ENCODE peak calls at places on chromosomes 16 and 17, in four cellular contexts. L is astrocyte of the cerebellum, R is upper lobe of left lung, Y is PC-9. H is an unnamed sample.

GRCh38 chr17:32240745-32241144 is 24.9 kb upstream of the RHBDL3 start:
- DNase-seq in L (peak), R (no peak), Y (no peak), H (no peak)

GRCh38 chr16:376817-377418 is 4.9 kb downstream of the PGAP6 start:
- DNase-seq in L (no peak), R (peak), Y (no peak), H (no peak)

GRCh38 chr17:41196068-41196467 is 6.4 kb downstream of the KRTAP9-1 start:
- DNase-seq in L (no peak), R (no peak), Y (no peak), H (peak)

GRCh38 chr17:50892101-50892776 is 26.1 kb upstream of the TOB1 start:
- DNase-seq in L (no peak), R (no peak), Y (peak), H (peak)

GRCh38 chr16:55249361-55249760 is 74.6 kb upstream of the IRX6 start:
- DNase-seq in L (no peak), R (no peak), Y (no peak), H (no peak)

GRCh38 chr17:45009676-45010467 is 41.6 kb downstream of the DCAKD start:
- DNase-seq in L (no peak), R (no peak), Y (no peak), H (no peak)

GRCh38 chr17:48294989-48295892 is 134.8 kb downstream of the SKAP1 start:
- DNase-seq in L (no peak), R (no peak), Y (peak), H (peak)

GRCh38 chr17:83153681-83154310 is 74.4 kb downstream of the METRNL start:
- DNase-seq in L (no peak), R (peak), Y (no peak), H (no peak)

GRCh38 chr17:17737938-17738894 is 57.0 kb downstream of the RAI1 start:
- DNase-seq in L (no peak), R (peak), Y (peak), H (no peak)

GRCh38 chr17:41325611-41326010 is 10.1 kb upstream of the KRTAP17-1 start:
- DNase-seq in L (no peak), R (no peak), Y (no peak), H (no peak)

GRCh38 chr16:4618645-4619418 is 4.1 kb upstream of the UBALD1 start:
- DNase-seq in L (no peak), R (no peak), Y (no peak), H (no peak)

GRCh38 chr17:74085434-74085833 is 118.0 kb upstream of the RPL38 start:
- DNase-seq in L (no peak), R (no peak), Y (no peak), H (no peak)

GRCh38 chr17:50703162-50703561 is 4.6 kb downstream of the ANKRD40 start:
- DNase-seq in L (no peak), R (no peak), Y (no peak), H (no peak)

GRCh38 chr17:41329279-41329925 is 13.9 kb upstream of the KRTAP17-1 start:
- DNase-seq in L (no peak), R (peak), Y (peak), H (no peak)

GRCh38 chr16:66344533-66345145 is 21.9 kb upstream of the CDH5 start:
- DNase-seq in L (no peak), R (no peak), Y (peak), H (no peak)

GRCh38 chr17:74541176-74542111 is 4.5 kb downstream of the CD300C start:
- DNase-seq in L (no peak), R (no peak), Y (no peak), H (no peak)

GRCh38 chr16:30615358-30616076 is 5.3 kb upstream of the ZNF689 start:
- DNase-seq in L (no peak), R (peak), Y (peak), H (peak)

GRCh38 chr16:11835891-11836652 is 15.3 kb downstream of the RSL1D1 start:
- DNase-seq in L (peak), R (no peak), Y (no peak), H (no peak)

GRCh38 chr17:59846391-59847165 is 46.2 kb downstream of the TUBD1 start:
- DNase-seq in L (peak), R (no peak), Y (peak), H (peak)

GRCh38 chr16:55391760-55392375 is 67.9 kb downstream of the IRX6 start:
- DNase-seq in L (no peak), R (no peak), Y (no peak), H (no peak)

GRCh38 chr16:3101018-3101840 is 2.1 kb upstream of the ZSCAN10 start:
- DNase-seq in L (no peak), R (no peak), Y (no peak), H (peak)

GRCh38 chr17:34349748-34350147 is 6.5 kb upstream of the CCL13 start:
- DNase-seq in L (no peak), R (no peak), Y (no peak), H (no peak)

GRCh38 chr17:2357237-2357636 is 19.9 kb downstream of the SGSM2 start:
- DNase-seq in L (no peak), R (no peak), Y (no peak), H (no peak)

GRCh38 chr17:29293890-29294579 is at the start of gene NUFIP2:
- DNase-seq in L (peak), R (peak), Y (peak), H (peak)
- TF ChIP-seq CTCF in L (no peak), R (no peak), Y (no peak), H (no peak)

GRCh38 chr16:88892065-88892464 is 25.6 kb upstream of the PABPN1L start:
- DNase-seq in L (no peak), R (peak), Y (no peak), H (no peak)
- TF ChIP-seq CTCF in L (no peak), R (no peak), Y (no peak), H (no peak)

GRCh38 chr17:11391134-11391533 is 150.1 kb downstream of the SHISA6 start:
- DNase-seq in L (no peak), R (no peak), Y (no peak), H (no peak)
- TF ChIP-seq CTCF in L (no peak), R (peak), Y (no peak), H (no peak)

GRCh38 chr16:86962259-86962658 is 354.9 kb downstream of the C16orf95 start:
- DNase-seq in L (no peak), R (no peak), Y (no peak), H (no peak)
- TF ChIP-seq CTCF in L (no peak), R (no peak), Y (no peak), H (no peak)

GRCh38 chr16:49281481-49281842 is at the start of gene CBLN1:
- DNase-seq in L (no peak), R (no peak), Y (no peak), H (no peak)

GRCh38 chr16:49283376-49284049 is 1.9 kb upstream of the CBLN1 start:
- DNase-seq in L (no peak), R (peak), Y (no peak), H (no peak)

GRCh38 chr16:49282690-49283375 is 1.2 kb upstream of the CBLN1 start:
- DNase-seq in L (no peak), R (peak), Y (no peak), H (peak)

GRCh38 chr16:49280861-49281331 is 742 bp downstream of the CBLN1 start:
- DNase-seq in L (no peak), R (peak), Y (no peak), H (no peak)

DNA sequence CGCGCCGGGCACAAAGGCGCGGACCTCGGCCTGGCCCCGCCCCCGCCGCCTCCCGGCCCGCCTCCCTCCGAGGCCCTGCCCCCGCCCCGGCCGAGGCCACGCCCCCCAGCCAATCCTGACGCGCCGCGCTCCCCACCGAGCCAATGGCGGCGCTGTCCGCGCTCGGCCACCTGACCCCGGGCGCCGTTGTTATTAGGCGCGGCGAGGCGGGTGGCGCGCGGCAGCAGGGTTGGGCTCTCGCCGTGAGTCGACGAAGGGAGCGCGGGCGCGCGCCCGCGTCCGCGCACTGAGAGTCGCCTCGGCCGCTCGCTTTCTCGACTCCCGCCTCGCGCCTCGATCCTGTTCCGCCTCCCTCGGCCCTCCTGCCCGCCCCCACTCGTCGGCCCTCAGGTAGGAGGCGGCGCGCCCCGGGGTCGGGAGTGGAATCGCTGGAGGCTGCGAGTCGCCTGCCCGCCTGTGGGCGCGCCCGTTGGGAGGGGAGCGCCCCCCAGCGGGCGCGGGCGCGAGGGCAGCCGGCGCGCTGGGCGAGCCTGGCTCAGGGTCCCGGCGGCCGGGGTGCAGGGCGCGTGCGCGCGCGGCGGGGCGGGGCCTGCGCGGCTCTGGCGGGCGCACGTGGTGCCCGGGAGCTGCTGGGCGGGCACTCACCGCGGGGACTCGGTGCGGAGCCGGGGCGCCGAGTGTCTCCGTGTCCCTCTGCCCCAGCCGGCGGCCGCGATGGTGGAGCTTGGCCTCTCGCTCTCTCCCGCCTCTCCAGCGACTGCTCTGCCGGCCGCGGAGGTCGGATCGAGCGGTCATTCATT is 405 bp upstream of the CBLN1 start:
- DNase-seq in L (no peak), R (peak), Y (no peak), H (peak)
- TF ChIP-seq CTCF in L (no peak), R (peak), Y (no peak), H (no peak)

DNA sequence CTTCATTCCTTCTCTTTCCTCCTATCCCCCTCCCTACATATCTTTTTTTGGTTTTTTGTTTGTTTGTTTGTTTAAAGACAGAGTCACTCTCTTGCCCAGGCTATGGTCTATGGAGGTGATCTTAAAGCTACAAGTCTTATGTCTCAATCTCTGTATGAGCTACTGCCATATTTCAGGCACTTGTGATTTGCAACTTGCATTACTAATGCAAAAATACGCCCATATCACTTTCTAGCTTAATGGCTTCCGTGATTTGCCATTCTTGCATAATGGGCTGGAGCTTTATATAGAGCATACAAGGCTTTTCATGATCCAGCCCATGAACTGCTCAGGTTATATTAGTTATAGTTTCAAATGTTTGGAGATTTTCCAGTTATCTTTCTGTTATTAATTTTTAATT is 7.5 kb downstream of the CFAP97D1 start:
- DNase-seq in L (no peak), R (no peak), Y (no peak), H (no peak)
- TF ChIP-seq CTCF in L (no peak), R (no peak), Y (no peak), H (no peak)